ENCODE peak calls at places on chromosomes 12 and 14, in seven cellular contexts. One of them, this sample, is unnamed.

GRCh38 chr14:101242442-101243385 is 318.6 kb upstream of the DIO3 start:
- DNase-seq in non-pigmented ciliary epithelial cell: no peak
- DNase-seq in GM23248: no peak
- DNase-seq in fibroblast of the aortic adventitia: no peak
- DNase-seq in HTR-8/SVneo: no peak
- DNase-seq in stimulated activated CD4-positive, alpha-beta T cell treated with anti-CD3 and anti-CD28 coated beads, TNF-alpha, amount 100 ng/mL, for 24 hours: no peak
- DNase-seq in heart left ventricle: no peak
- DNase-seq in this sample: no peak

GRCh38 chr12:93434305-93434704 is 7.4 kb downstream of the UBE2N start:
- DNase-seq in non-pigmented ciliary epithelial cell: no peak
- DNase-seq in HTR-8/SVneo: no peak
- DNase-seq in stimulated activated CD4-positive, alpha-beta T cell treated with anti-CD3 and anti-CD28 coated beads, TNF-alpha, amount 100 ng/mL, for 24 hours: no peak
- DNase-seq in heart left ventricle: no peak
- DNase-seq in fibroblast of the aortic adventitia: peak
- DNase-seq in GM23248: peak
- DNase-seq in this sample: no peak

GRCh38 chr12:9319044-9319841 is 111.0 kb upstream of the PZP start:
- DNase-seq in stimulated activated CD4-positive, alpha-beta T cell treated with anti-CD3 and anti-CD28 coated beads, TNF-alpha, amount 100 ng/mL, for 24 hours: no peak
- DNase-seq in GM23248: peak
- DNase-seq in fibroblast of the aortic adventitia: no peak
- DNase-seq in HTR-8/SVneo: no peak
- DNase-seq in non-pigmented ciliary epithelial cell: no peak
- DNase-seq in heart left ventricle: no peak
- DNase-seq in this sample: no peak

GRCh38 chr14:102212356-102212755 is 72.7 kb downstream of the WDR20 start:
- DNase-seq in HTR-8/SVneo: no peak
- DNase-seq in stimulated activated CD4-positive, alpha-beta T cell treated with anti-CD3 and anti-CD28 coated beads, TNF-alpha, amount 100 ng/mL, for 24 hours: no peak
- DNase-seq in non-pigmented ciliary epithelial cell: no peak
- DNase-seq in fibroblast of the aortic adventitia: no peak
- DNase-seq in heart left ventricle: no peak
- DNase-seq in GM23248: no peak
- DNase-seq in this sample: no peak

GRCh38 chr14:31068235-31068634 is 42.1 kb upstream of the STRN3 start:
- DNase-seq in heart left ventricle: no peak
- DNase-seq in HTR-8/SVneo: no peak
- DNase-seq in fibroblast of the aortic adventitia: no peak
- DNase-seq in GM23248: no peak
- DNase-seq in stimulated activated CD4-positive, alpha-beta T cell treated with anti-CD3 and anti-CD28 coated beads, TNF-alpha, amount 100 ng/mL, for 24 hours: no peak
- DNase-seq in non-pigmented ciliary epithelial cell: no peak
- DNase-seq in this sample: no peak

GRCh38 chr12:128245106-128245505 is 21.9 kb upstream of the TMEM132C start:
- DNase-seq in fibroblast of the aortic adventitia: no peak
- DNase-seq in non-pigmented ciliary epithelial cell: no peak
- DNase-seq in GM23248: no peak
- DNase-seq in HTR-8/SVneo: no peak
- DNase-seq in heart left ventricle: no peak
- DNase-seq in stimulated activated CD4-positive, alpha-beta T cell treated with anti-CD3 and anti-CD28 coated beads, TNF-alpha, amount 100 ng/mL, for 24 hours: no peak
- DNase-seq in this sample: no peak

GRCh38 chr12:76119887-76120286 is 35.4 kb upstream of the NAP1L1 start:
- DNase-seq in stimulated activated CD4-positive, alpha-beta T cell treated with anti-CD3 and anti-CD28 coated beads, TNF-alpha, amount 100 ng/mL, for 24 hours: no peak
- DNase-seq in heart left ventricle: no peak
- DNase-seq in non-pigmented ciliary epithelial cell: no peak
- DNase-seq in fibroblast of the aortic adventitia: no peak
- DNase-seq in HTR-8/SVneo: no peak
- DNase-seq in GM23248: no peak
- DNase-seq in this sample: no peak

GRCh38 chr12:2643736-2644135 is 151.0 kb upstream of the FKBP4 start:
- DNase-seq in fibroblast of the aortic adventitia: no peak
- DNase-seq in non-pigmented ciliary epithelial cell: no peak
- DNase-seq in heart left ventricle: no peak
- DNase-seq in stimulated activated CD4-positive, alpha-beta T cell treated with anti-CD3 and anti-CD28 coated beads, TNF-alpha, amount 100 ng/mL, for 24 hours: no peak
- DNase-seq in HTR-8/SVneo: no peak
- DNase-seq in GM23248: no peak
- DNase-seq in this sample: no peak

GRCh38 chr14:73755434-73756014 is 41.3 kb upstream of the PNMA1 start:
- DNase-seq in HTR-8/SVneo: no peak
- DNase-seq in heart left ventricle: no peak
- DNase-seq in GM23248: peak
- DNase-seq in non-pigmented ciliary epithelial cell: no peak
- DNase-seq in stimulated activated CD4-positive, alpha-beta T cell treated with anti-CD3 and anti-CD28 coated beads, TNF-alpha, amount 100 ng/mL, for 24 hours: no peak
- DNase-seq in fibroblast of the aortic adventitia: no peak
- DNase-seq in this sample: peak

GRCh38 chr12:12705833-12706520 is 10.0 kb upstream of the GPR19 start:
- DNase-seq in GM23248: no peak
- DNase-seq in heart left ventricle: no peak
- DNase-seq in stimulated activated CD4-positive, alpha-beta T cell treated with anti-CD3 and anti-CD28 coated beads, TNF-alpha, amount 100 ng/mL, for 24 hours: peak
- DNase-seq in HTR-8/SVneo: no peak
- DNase-seq in non-pigmented ciliary epithelial cell: no peak
- DNase-seq in fibroblast of the aortic adventitia: no peak
- DNase-seq in this sample: no peak

GRCh38 chr14:99321955-99322730 is 50.1 kb upstream of the BCL11B start:
- DNase-seq in GM23248: no peak
- DNase-seq in heart left ventricle: no peak
- DNase-seq in non-pigmented ciliary epithelial cell: no peak
- DNase-seq in stimulated activated CD4-positive, alpha-beta T cell treated with anti-CD3 and anti-CD28 coated beads, TNF-alpha, amount 100 ng/mL, for 24 hours: no peak
- DNase-seq in HTR-8/SVneo: no peak
- DNase-seq in fibroblast of the aortic adventitia: no peak
- DNase-seq in this sample: no peak

GRCh38 chr14:65277027-65277426 is 135.5 kb upstream of the FUT8 start:
- DNase-seq in GM23248: peak
- DNase-seq in fibroblast of the aortic adventitia: no peak
- DNase-seq in non-pigmented ciliary epithelial cell: no peak
- DNase-seq in HTR-8/SVneo: peak
- DNase-seq in stimulated activated CD4-positive, alpha-beta T cell treated with anti-CD3 and anti-CD28 coated beads, TNF-alpha, amount 100 ng/mL, for 24 hours: no peak
- DNase-seq in heart left ventricle: no peak
- DNase-seq in this sample: no peak

GRCh38 chr14:64602826-64603225 is 53.1 kb downstream of the PPP1R36 start:
- DNase-seq in GM23248: no peak
- DNase-seq in non-pigmented ciliary epithelial cell: no peak
- DNase-seq in stimulated activated CD4-positive, alpha-beta T cell treated with anti-CD3 and anti-CD28 coated beads, TNF-alpha, amount 100 ng/mL, for 24 hours: no peak
- DNase-seq in fibroblast of the aortic adventitia: no peak
- DNase-seq in heart left ventricle: no peak
- DNase-seq in HTR-8/SVneo: no peak
- DNase-seq in this sample: no peak

GRCh38 chr14:93045965-93046695 is 69.6 kb downstream of the ITPK1 start:
- DNase-seq in stimulated activated CD4-positive, alpha-beta T cell treated with anti-CD3 and anti-CD28 coated beads, TNF-alpha, amount 100 ng/mL, for 24 hours: no peak
- DNase-seq in fibroblast of the aortic adventitia: peak
- DNase-seq in GM23248: peak
- DNase-seq in heart left ventricle: no peak
- DNase-seq in HTR-8/SVneo: no peak
- DNase-seq in non-pigmented ciliary epithelial cell: peak
- DNase-seq in this sample: no peak

GRCh38 chr12:116490481-116490880 is 68.7 kb upstream of the MAP1LC3B2 start:
- DNase-seq in fibroblast of the aortic adventitia: peak
- DNase-seq in HTR-8/SVneo: no peak
- DNase-seq in stimulated activated CD4-positive, alpha-beta T cell treated with anti-CD3 and anti-CD28 coated beads, TNF-alpha, amount 100 ng/mL, for 24 hours: no peak
- DNase-seq in non-pigmented ciliary epithelial cell: no peak
- DNase-seq in GM23248: peak
- DNase-seq in heart left ventricle: no peak
- DNase-seq in this sample: no peak

GRCh38 chr14:104822821-104823615 is 22.1 kb downstream of the ZBTB42 start:
- DNase-seq in heart left ventricle: no peak
- DNase-seq in HTR-8/SVneo: no peak
- DNase-seq in stimulated activated CD4-positive, alpha-beta T cell treated with anti-CD3 and anti-CD28 coated beads, TNF-alpha, amount 100 ng/mL, for 24 hours: no peak
- DNase-seq in GM23248: no peak
- DNase-seq in fibroblast of the aortic adventitia: no peak
- DNase-seq in non-pigmented ciliary epithelial cell: no peak
- DNase-seq in this sample: no peak

GRCh38 chr12:122852336-122853275 is 17.3 kb downstream of the HIP1R start:
- DNase-seq in heart left ventricle: no peak
- DNase-seq in fibroblast of the aortic adventitia: peak
- DNase-seq in non-pigmented ciliary epithelial cell: no peak
- DNase-seq in HTR-8/SVneo: no peak
- DNase-seq in stimulated activated CD4-positive, alpha-beta T cell treated with anti-CD3 and anti-CD28 coated beads, TNF-alpha, amount 100 ng/mL, for 24 hours: no peak
- DNase-seq in GM23248: peak
- DNase-seq in this sample: no peak

GRCh38 chr12:127667131-127667685 is 599.8 kb upstream of the TMEM132C start:
- DNase-seq in GM23248: no peak
- DNase-seq in HTR-8/SVneo: no peak
- DNase-seq in fibroblast of the aortic adventitia: no peak
- DNase-seq in non-pigmented ciliary epithelial cell: no peak
- DNase-seq in stimulated activated CD4-positive, alpha-beta T cell treated with anti-CD3 and anti-CD28 coated beads, TNF-alpha, amount 100 ng/mL, for 24 hours: no peak
- DNase-seq in heart left ventricle: no peak
- DNase-seq in this sample: no peak

GRCh38 chr14:85463512-85463911 is 66.4 kb upstream of the FLRT2 start:
- DNase-seq in GM23248: no peak
- DNase-seq in stimulated activated CD4-positive, alpha-beta T cell treated with anti-CD3 and anti-CD28 coated beads, TNF-alpha, amount 100 ng/mL, for 24 hours: no peak
- DNase-seq in HTR-8/SVneo: no peak
- DNase-seq in fibroblast of the aortic adventitia: no peak
- DNase-seq in non-pigmented ciliary epithelial cell: no peak
- DNase-seq in heart left ventricle: no peak
- DNase-seq in this sample: no peak

GRCh38 chr14:102545461-102546265 is 36.1 kb upstream of the ANKRD9 start:
- DNase-seq in HTR-8/SVneo: no peak
- DNase-seq in heart left ventricle: no peak
- DNase-seq in GM23248: peak
- DNase-seq in stimulated activated CD4-positive, alpha-beta T cell treated with anti-CD3 and anti-CD28 coated beads, TNF-alpha, amount 100 ng/mL, for 24 hours: no peak
- DNase-seq in non-pigmented ciliary epithelial cell: no peak
- DNase-seq in fibroblast of the aortic adventitia: no peak
- DNase-seq in this sample: no peak

GRCh38 chr12:21773263-21773741 is 1.2 kb downstream of the KCNJ8 start:
- DNase-seq in non-pigmented ciliary epithelial cell: no peak
- DNase-seq in HTR-8/SVneo: no peak
- DNase-seq in GM23248: peak
- DNase-seq in heart left ventricle: peak
- DNase-seq in stimulated activated CD4-positive, alpha-beta T cell treated with anti-CD3 and anti-CD28 coated beads, TNF-alpha, amount 100 ng/mL, for 24 hours: no peak
- DNase-seq in fibroblast of the aortic adventitia: peak
- DNase-seq in this sample: peak

GRCh38 chr12:32801269-32802019 is 45.7 kb upstream of the YARS2 start:
- DNase-seq in HTR-8/SVneo: no peak
- DNase-seq in heart left ventricle: no peak
- DNase-seq in stimulated activated CD4-positive, alpha-beta T cell treated with anti-CD3 and anti-CD28 coated beads, TNF-alpha, amount 100 ng/mL, for 24 hours: no peak
- DNase-seq in GM23248: no peak
- DNase-seq in non-pigmented ciliary epithelial cell: no peak
- DNase-seq in fibroblast of the aortic adventitia: no peak
- DNase-seq in this sample: no peak

GRCh38 chr14:66405158-66405557 is 81.0 kb upstream of the CCDC196 start:
- DNase-seq in GM23248: peak
- DNase-seq in HTR-8/SVneo: no peak
- DNase-seq in fibroblast of the aortic adventitia: peak
- DNase-seq in non-pigmented ciliary epithelial cell: peak
- DNase-seq in heart left ventricle: no peak
- DNase-seq in stimulated activated CD4-positive, alpha-beta T cell treated with anti-CD3 and anti-CD28 coated beads, TNF-alpha, amount 100 ng/mL, for 24 hours: no peak
- DNase-seq in this sample: no peak

GRCh38 chr14:90698379-90698869 is 117.8 kb downstream of the TTC7B start:
- DNase-seq in fibroblast of the aortic adventitia: peak
- DNase-seq in heart left ventricle: peak
- DNase-seq in GM23248: peak
- DNase-seq in HTR-8/SVneo: no peak
- DNase-seq in non-pigmented ciliary epithelial cell: no peak
- DNase-seq in stimulated activated CD4-positive, alpha-beta T cell treated with anti-CD3 and anti-CD28 coated beads, TNF-alpha, amount 100 ng/mL, for 24 hours: no peak
- DNase-seq in this sample: peak

GRCh38 chr12:76422878-76423438 is 74.7 kb upstream of the BBS10 start:
- DNase-seq in heart left ventricle: no peak
- DNase-seq in GM23248: peak
- DNase-seq in non-pigmented ciliary epithelial cell: peak
- DNase-seq in fibroblast of the aortic adventitia: peak
- DNase-seq in stimulated activated CD4-positive, alpha-beta T cell treated with anti-CD3 and anti-CD28 coated beads, TNF-alpha, amount 100 ng/mL, for 24 hours: no peak
- DNase-seq in HTR-8/SVneo: peak
- DNase-seq in this sample: no peak

GRCh38 chr14:86450075-86450474 is 920.1 kb downstream of the FLRT2 start:
- DNase-seq in fibroblast of the aortic adventitia: peak
- DNase-seq in HTR-8/SVneo: no peak
- DNase-seq in non-pigmented ciliary epithelial cell: no peak
- DNase-seq in stimulated activated CD4-positive, alpha-beta T cell treated with anti-CD3 and anti-CD28 coated beads, TNF-alpha, amount 100 ng/mL, for 24 hours: no peak
- DNase-seq in GM23248: no peak
- DNase-seq in heart left ventricle: no peak
- DNase-seq in this sample: no peak

GRCh38 chr14:77023001-77023996 is 5.2 kb downstream of the IRF2BPL start:
- DNase-seq in HTR-8/SVneo: no peak
- DNase-seq in stimulated activated CD4-positive, alpha-beta T cell treated with anti-CD3 and anti-CD28 coated beads, TNF-alpha, amount 100 ng/mL, for 24 hours: peak
- DNase-seq in GM23248: peak
- DNase-seq in non-pigmented ciliary epithelial cell: no peak
- DNase-seq in fibroblast of the aortic adventitia: peak
- DNase-seq in heart left ventricle: peak
- DNase-seq in this sample: no peak

GRCh38 chr14:62988967-62989366 is 56.3 kb downstream of the KCNH5 start:
- DNase-seq in HTR-8/SVneo: no peak
- DNase-seq in non-pigmented ciliary epithelial cell: peak
- DNase-seq in heart left ventricle: no peak
- DNase-seq in GM23248: no peak
- DNase-seq in stimulated activated CD4-positive, alpha-beta T cell treated with anti-CD3 and anti-CD28 coated beads, TNF-alpha, amount 100 ng/mL, for 24 hours: no peak
- DNase-seq in fibroblast of the aortic adventitia: no peak
- DNase-seq in this sample: no peak

GRCh38 chr14:31270196-31270772 is 62.7 kb upstream of the HECTD1 start:
- DNase-seq in fibroblast of the aortic adventitia: peak
- DNase-seq in HTR-8/SVneo: no peak
- DNase-seq in GM23248: peak
- DNase-seq in heart left ventricle: no peak
- DNase-seq in non-pigmented ciliary epithelial cell: no peak
- DNase-seq in stimulated activated CD4-positive, alpha-beta T cell treated with anti-CD3 and anti-CD28 coated beads, TNF-alpha, amount 100 ng/mL, for 24 hours: peak
- DNase-seq in this sample: no peak

GRCh38 chr14:105390849-105391500 is 7.4 kb upstream of the TEX22 start:
- DNase-seq in HTR-8/SVneo: no peak
- DNase-seq in heart left ventricle: no peak
- DNase-seq in GM23248: no peak
- DNase-seq in fibroblast of the aortic adventitia: no peak
- DNase-seq in non-pigmented ciliary epithelial cell: no peak
- DNase-seq in stimulated activated CD4-positive, alpha-beta T cell treated with anti-CD3 and anti-CD28 coated beads, TNF-alpha, amount 100 ng/mL, for 24 hours: no peak
- DNase-seq in this sample: no peak

GRCh38 chr14:59482471-59483331 is 1.5 kb downstream of the L3HYPDH start:
- DNase-seq in GM23248: peak
- DNase-seq in stimulated activated CD4-positive, alpha-beta T cell treated with anti-CD3 and anti-CD28 coated beads, TNF-alpha, amount 100 ng/mL, for 24 hours: no peak
- DNase-seq in non-pigmented ciliary epithelial cell: peak
- DNase-seq in heart left ventricle: peak
- DNase-seq in HTR-8/SVneo: peak
- DNase-seq in fibroblast of the aortic adventitia: peak
- DNase-seq in this sample: no peak

GRCh38 chr12:70849265-70849960 is 71.1 kb downstream of the PTPRR start:
- DNase-seq in stimulated activated CD4-positive, alpha-beta T cell treated with anti-CD3 and anti-CD28 coated beads, TNF-alpha, amount 100 ng/mL, for 24 hours: no peak
- DNase-seq in heart left ventricle: no peak
- DNase-seq in non-pigmented ciliary epithelial cell: no peak
- DNase-seq in GM23248: peak
- DNase-seq in fibroblast of the aortic adventitia: peak
- DNase-seq in HTR-8/SVneo: peak
- DNase-seq in this sample: no peak

GRCh38 chr12:6752181-6752930 is 585 bp downstream of the MLF2 start:
- DNase-seq in stimulated activated CD4-positive, alpha-beta T cell treated with anti-CD3 and anti-CD28 coated beads, TNF-alpha, amount 100 ng/mL, for 24 hours: no peak
- DNase-seq in GM23248: peak
- DNase-seq in heart left ventricle: peak
- DNase-seq in fibroblast of the aortic adventitia: peak
- DNase-seq in non-pigmented ciliary epithelial cell: no peak
- DNase-seq in HTR-8/SVneo: peak
- DNase-seq in this sample: no peak

GRCh38 chr14:104598461-104599273 is 5.9 kb downstream of the TMEM179 start:
- DNase-seq in GM23248: no peak
- DNase-seq in heart left ventricle: no peak
- DNase-seq in stimulated activated CD4-positive, alpha-beta T cell treated with anti-CD3 and anti-CD28 coated beads, TNF-alpha, amount 100 ng/mL, for 24 hours: no peak
- DNase-seq in fibroblast of the aortic adventitia: no peak
- DNase-seq in non-pigmented ciliary epithelial cell: no peak
- DNase-seq in HTR-8/SVneo: no peak
- DNase-seq in this sample: no peak

GRCh38 chr14:62592877-62593276 is 452.4 kb downstream of the KCNH5 start:
- DNase-seq in HTR-8/SVneo: peak
- DNase-seq in GM23248: no peak
- DNase-seq in heart left ventricle: no peak
- DNase-seq in fibroblast of the aortic adventitia: no peak
- DNase-seq in non-pigmented ciliary epithelial cell: no peak
- DNase-seq in stimulated activated CD4-positive, alpha-beta T cell treated with anti-CD3 and anti-CD28 coated beads, TNF-alpha, amount 100 ng/mL, for 24 hours: no peak
- DNase-seq in this sample: no peak

GRCh38 chr12:127928615-127929014 is 338.4 kb upstream of the TMEM132C start:
- DNase-seq in non-pigmented ciliary epithelial cell: peak
- DNase-seq in fibroblast of the aortic adventitia: peak
- DNase-seq in stimulated activated CD4-positive, alpha-beta T cell treated with anti-CD3 and anti-CD28 coated beads, TNF-alpha, amount 100 ng/mL, for 24 hours: no peak
- DNase-seq in GM23248: peak
- DNase-seq in heart left ventricle: no peak
- DNase-seq in HTR-8/SVneo: no peak
- DNase-seq in this sample: no peak

GRCh38 chr12:30796891-30797371 is 42.2 kb upstream of the CAPRIN2 start:
- DNase-seq in non-pigmented ciliary epithelial cell: no peak
- DNase-seq in GM23248: peak
- DNase-seq in HTR-8/SVneo: peak
- DNase-seq in heart left ventricle: peak
- DNase-seq in stimulated activated CD4-positive, alpha-beta T cell treated with anti-CD3 and anti-CD28 coated beads, TNF-alpha, amount 100 ng/mL, for 24 hours: no peak
- DNase-seq in fibroblast of the aortic adventitia: peak
- DNase-seq in this sample: no peak

This sample was measured in gastrocnemius medialis.